ENCODE peak calls at places on chromosome 20, in seven cellular contexts. F is brain microvascular endothelial cell; K is CD4-positive, alpha-beta T cell; D is amniotic epithelial cell; B is foreskin fibroblast; W is KG1; Q is activated CD8-positive, alpha-beta memory T cell treated with anti-CD3 and anti-CD28 coated beads for 48 hours. T is an unnamed sample.

GRCh38 chr20:48697845-48698491 is 129.8 kb downstream of the PREX1 start:
- DNase-seq in F (peak; percentile 51), K (no peak), D (peak; percentile 83), B (peak; percentile 94), W (no peak), Q (no peak), T (no peak)

GRCh38 chr20:47389867-47390347 is 33.4 kb upstream of the ZMYND8 start:
- DNase-seq in F (peak; percentile 84), K (no peak), D (peak; percentile 71), B (peak; percentile 92), W (no peak), Q (no peak), T (no peak)

GRCh38 chr20:24634855-24635254 is 165.4 kb downstream of the SYNDIG1 start:
- DNase-seq in F (peak; percentile 81), K (no peak), D (peak; percentile 79), B (peak; percentile 94), W (no peak), Q (no peak), T (no peak)

GRCh38 chr20:30816182-30816645 is 441.2 kb upstream of the DEFB115 start:
- DNase-seq in F (no peak), K (no peak), D (no peak), B (peak; percentile 26), W (no peak), Q (no peak), T (no peak)

GRCh38 chr20:51631011-51631950 is 88.8 kb upstream of the NFATC2 start:
- DNase-seq in F (peak; percentile 99), K (no peak), D (peak; percentile 99), B (peak; percentile 97), W (peak; percentile 61), Q (no peak), T (no peak)

GRCh38 chr20:56995157-56995556 is 271.3 kb downstream of the BMP7 start:
- DNase-seq in F (no peak), K (no peak), D (no peak), B (no peak), W (no peak), Q (no peak), T (no peak)

GRCh38 chr20:50153500-50154377 is at the start of gene PEDS1:
- DNase-seq in F (peak; percentile 75), K (peak; percentile 76), D (peak; percentile 85), B (peak; percentile 98), W (peak; percentile 65), Q (peak; percentile 45), T (peak; percentile 73)

GRCh38 chr20:9220874-9221547 is 152.1 kb downstream of the PLCB4 start:
- DNase-seq in F (peak; percentile 75), K (no peak), D (peak; percentile 89), B (peak; percentile 46), W (no peak), Q (no peak), T (no peak)

GRCh38 chr20:13494019-13494418 is 144.7 kb downstream of the TASP1 start:
- DNase-seq in F (no peak), K (no peak), D (peak; percentile 14), B (peak; percentile 54), W (no peak), Q (no peak), T (no peak)

GRCh38 chr20:46715292-46715756 is 5.9 kb downstream of the SLC2A10 start:
- DNase-seq in F (no peak), K (no peak), D (peak; percentile 95), B (peak; percentile 73), W (no peak), Q (no peak), T (no peak)

GRCh38 chr20:19858972-19859371 is 100.9 kb downstream of the RIN2 start:
- DNase-seq in F (peak; percentile 9), K (no peak), D (peak; percentile 19), B (peak; percentile 59), W (no peak), Q (no peak), T (no peak)

GRCh38 chr20:24949756-24950127 is 673 bp downstream of the CST7 start:
- DNase-seq in F (no peak), K (no peak), D (no peak), B (no peak), W (peak; percentile 21), Q (no peak), T (no peak)

GRCh38 chr20:18537651-18538050 is 29.6 kb upstream of the SMIM26 start:
- DNase-seq in F (no peak), K (no peak), D (peak; percentile 67), B (peak; percentile 64), W (no peak), Q (no peak), T (no peak)

GRCh38 chr20:34541264-34541901 is 17.1 kb upstream of the MAP1LC3A start:
- DNase-seq in F (no peak), K (no peak), D (no peak), B (no peak), W (no peak), Q (no peak), T (no peak)

GRCh38 chr20:57939499-57939898 is 229.7 kb upstream of the PMEPA1 start:
- DNase-seq in F (no peak), K (no peak), D (no peak), B (no peak), W (no peak), Q (no peak), T (no peak)

GRCh38 chr20:17586250-17586649 is 16.4 kb downstream of the DSTN start:
- DNase-seq in F (no peak), K (no peak), D (no peak), B (no peak), W (no peak), Q (no peak), T (no peak)

GRCh38 chr20:38855356-38855755 is 49.9 kb downstream of the PPP1R16B start:
- DNase-seq in F (no peak), K (no peak), D (no peak), B (peak; percentile 26), W (no peak), Q (no peak), T (no peak)

GRCh38 chr20:61629361-61630239 is 377.5 kb downstream of the CDH4 start:
- DNase-seq in F (no peak), K (no peak), D (no peak), B (no peak), W (no peak), Q (no peak), T (no peak)

T was measured in memory B cell.